ENCODE peak calls at places on chromosomes 7 and 10, in four cellular contexts. X, C, T and L are unnamed samples.

GRCh38 chr7:137996386-137996851 is 5.5 kb downstream of the CREB3L2 start:
- DNase-seq in X (peak), C (peak), T (peak), L (no peak)

GRCh38 chr7:16284581-16284980 is 136.8 kb downstream of the CRPPA start:
- DNase-seq in X (no peak), C (no peak), T (no peak), L (no peak)

GRCh38 chr7:116610210-116610609 is 61.8 kb upstream of the MET start:
- DNase-seq in X (no peak), C (peak), T (peak), L (no peak)

GRCh38 chr7:17946591-17946990 is 6.3 kb upstream of the SNX13 start:
- DNase-seq in X (no peak), C (no peak), T (no peak), L (no peak)

GRCh38 chr10:48251525-48252353 is 22.8 kb downstream of the FRMPD2 start:
- DNase-seq in X (peak), C (no peak), T (no peak), L (no peak)

GRCh38 chr10:51074238-51075028 is at the start of gene PRKG1:
- DNase-seq in X (peak), C (peak), T (peak), L (peak)

GRCh38 chr10:126129026-126129425 is 232.7 kb downstream of the FANK1 start:
- DNase-seq in X (no peak), C (no peak), T (no peak), L (no peak)

GRCh38 chr7:20778063-20778721 is 8.5 kb downstream of the SP8 start:
- DNase-seq in X (peak), C (peak), T (no peak), L (peak)

GRCh38 chr7:104661575-104661974 is 333.2 kb downstream of the LHFPL3 start:
- DNase-seq in X (no peak), C (no peak), T (no peak), L (no peak)

GRCh38 chr10:17209302-17209701 is 7.8 kb upstream of the TRDMT1 start:
- DNase-seq in X (no peak), C (no peak), T (no peak), L (no peak)

GRCh38 chr7:42702647-42703046 is 209.2 kb downstream of the C7orf25 start:
- DNase-seq in X (no peak), C (no peak), T (no peak), L (no peak)

GRCh38 chr10:113463777-113464176 is 89.1 kb upstream of the HABP2 start:
- DNase-seq in X (no peak), C (peak), T (peak), L (no peak)

GRCh38 chr7:70325509-70326101 is 727.3 kb downstream of the AUTS2 start:
- DNase-seq in X (no peak), C (peak), T (peak), L (peak)

GRCh38 chr10:3467052-3467906 is 294.7 kb upstream of the PITRM1 start:
- DNase-seq in X (peak), C (peak), T (peak), L (peak)

GRCh38 chr7:28509256-28510021 is 97.1 kb downstream of the CREB5 start:
- DNase-seq in X (no peak), C (no peak), T (no peak), L (no peak)

GRCh38 chr10:118662228-118663035 is 67.0 kb upstream of the PRLHR start:
- DNase-seq in X (no peak), C (no peak), T (peak), L (no peak)